ENCODE peak calls at places on chromosome 21, in eight cellular contexts. One of them, this sample, is unnamed.

GRCh38 chr21:26835027-26835713 is 10.0 kb downstream of the ADAMTS1 start:
- DNase-seq in body of pancreas: no peak
- DNase-seq in testis: no peak
- DNase-seq in heart left ventricle: no peak
- DNase-seq in stomach: no peak
- DNase-seq in endothelial cell of umbilical vein: no peak
- DNase-seq in uterus: no peak
- DNase-seq in ovary: peak
- DNase-seq in this sample: no peak

GRCh38 chr21:27132270-27132669 is 165.4 kb upstream of the ADAMTS5 start:
- DNase-seq in testis: no peak
- DNase-seq in uterus: no peak
- DNase-seq in heart left ventricle: no peak
- DNase-seq in stomach: no peak
- DNase-seq in ovary: no peak
- DNase-seq in body of pancreas: no peak
- DNase-seq in endothelial cell of umbilical vein: no peak
- DNase-seq in this sample: no peak

GRCh38 chr21:27823652-27824201 is 856.8 kb upstream of the ADAMTS5 start:
- DNase-seq in body of pancreas: no peak
- DNase-seq in uterus: no peak
- DNase-seq in stomach: no peak
- DNase-seq in endothelial cell of umbilical vein: no peak
- DNase-seq in ovary: no peak
- DNase-seq in heart left ventricle: no peak
- DNase-seq in testis: no peak
- DNase-seq in this sample: no peak

GRCh38 chr21:31142600-31142999 is 104.3 kb upstream of the KRTAP19-8 start:
- DNase-seq in ovary: no peak
- DNase-seq in heart left ventricle: peak
- DNase-seq in endothelial cell of umbilical vein: no peak
- DNase-seq in stomach: no peak
- DNase-seq in body of pancreas: no peak
- DNase-seq in uterus: no peak
- DNase-seq in testis: no peak
- DNase-seq in this sample: no peak

GRCh38 chr21:39934895-39935294 is 67.7 kb downstream of the PCP4 start:
- DNase-seq in uterus: no peak
- DNase-seq in endothelial cell of umbilical vein: no peak
- DNase-seq in body of pancreas: no peak
- DNase-seq in testis: no peak
- DNase-seq in stomach: no peak
- DNase-seq in heart left ventricle: no peak
- DNase-seq in ovary: no peak
- DNase-seq in this sample: no peak

GRCh38 chr21:37546949-37547614 is 180.5 kb downstream of the DYRK1A start:
- DNase-seq in endothelial cell of umbilical vein: peak
- DNase-seq in testis: no peak
- DNase-seq in ovary: no peak
- DNase-seq in heart left ventricle: no peak
- DNase-seq in stomach: no peak
- DNase-seq in body of pancreas: no peak
- DNase-seq in uterus: no peak
- DNase-seq in this sample: no peak

GRCh38 chr21:26806734-26807372 is 38.4 kb downstream of the ADAMTS1 start:
- DNase-seq in endothelial cell of umbilical vein: no peak
- DNase-seq in uterus: no peak
- DNase-seq in ovary: no peak
- DNase-seq in stomach: no peak
- DNase-seq in heart left ventricle: no peak
- DNase-seq in testis: no peak
- DNase-seq in body of pancreas: no peak
- DNase-seq in this sample: no peak

GRCh38 chr21:15333943-15334342 is 269.1 kb upstream of the NRIP1 start:
- DNase-seq in testis: no peak
- DNase-seq in stomach: no peak
- DNase-seq in heart left ventricle: no peak
- DNase-seq in endothelial cell of umbilical vein: no peak
- DNase-seq in uterus: no peak
- DNase-seq in ovary: no peak
- DNase-seq in body of pancreas: no peak
- DNase-seq in this sample: no peak

DNA sequence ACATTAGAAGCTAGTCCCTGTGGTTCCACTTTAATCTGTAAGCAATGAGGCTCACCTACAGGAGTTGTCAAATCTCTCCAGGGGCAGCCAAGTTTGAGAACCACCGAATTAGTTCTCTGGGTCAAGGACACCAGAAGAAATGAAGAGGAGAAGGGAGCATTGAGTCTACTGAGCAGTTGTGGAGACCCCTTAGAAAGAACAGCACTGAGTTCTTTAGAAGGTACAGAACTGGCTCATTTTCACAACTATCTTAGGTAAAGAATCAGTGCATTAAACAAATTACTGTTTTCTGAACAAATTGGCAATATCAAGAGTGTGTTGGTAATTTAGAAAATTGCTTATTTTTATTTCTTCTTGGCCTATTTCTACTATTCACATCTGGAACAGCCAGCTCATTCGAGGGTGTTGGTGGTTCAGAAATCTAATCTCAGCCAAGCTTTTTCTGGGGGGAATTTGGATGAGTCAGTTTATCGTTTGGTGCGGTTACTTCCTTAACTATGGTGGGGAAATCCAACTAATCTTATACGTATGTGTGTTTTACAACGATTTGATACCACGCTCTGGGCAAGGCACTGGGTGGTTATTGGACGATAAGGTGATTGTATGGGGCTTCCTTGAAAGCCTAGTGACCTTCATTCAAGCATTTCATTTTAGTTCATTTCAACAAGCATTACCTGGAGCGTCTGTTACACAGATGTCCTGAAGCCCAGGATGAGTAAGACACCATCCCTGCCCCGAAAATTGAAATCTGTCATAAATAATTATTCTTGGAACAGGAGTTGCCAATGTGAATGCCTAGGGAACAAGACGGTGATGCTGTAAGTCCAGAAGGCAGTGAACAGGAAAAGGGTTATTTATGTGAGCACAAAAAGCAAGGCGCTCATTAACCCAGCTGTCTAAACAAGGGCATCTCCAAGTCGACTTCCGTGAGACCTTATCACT is 52.0 kb upstream of the TMPRSS2 start:
- DNase-seq in uterus: no peak
- DNase-seq in ovary: no peak
- DNase-seq in testis: no peak
- DNase-seq in stomach: peak
- DNase-seq in body of pancreas: no peak
- DNase-seq in endothelial cell of umbilical vein: no peak
- DNase-seq in heart left ventricle: no peak
- DNase-seq in this sample: no peak
- TF ChIP-seq POLR2A in uterus: no peak
- TF ChIP-seq POLR2A in ovary: no peak
- TF ChIP-seq POLR2A in testis: no peak
- TF ChIP-seq POLR2A in stomach: no peak
- TF ChIP-seq POLR2A in body of pancreas: no peak
- TF ChIP-seq POLR2A in endothelial cell of umbilical vein: no peak
- TF ChIP-seq POLR2A in heart left ventricle: no peak
- TF ChIP-seq POLR2A in this sample: no peak

DNA sequence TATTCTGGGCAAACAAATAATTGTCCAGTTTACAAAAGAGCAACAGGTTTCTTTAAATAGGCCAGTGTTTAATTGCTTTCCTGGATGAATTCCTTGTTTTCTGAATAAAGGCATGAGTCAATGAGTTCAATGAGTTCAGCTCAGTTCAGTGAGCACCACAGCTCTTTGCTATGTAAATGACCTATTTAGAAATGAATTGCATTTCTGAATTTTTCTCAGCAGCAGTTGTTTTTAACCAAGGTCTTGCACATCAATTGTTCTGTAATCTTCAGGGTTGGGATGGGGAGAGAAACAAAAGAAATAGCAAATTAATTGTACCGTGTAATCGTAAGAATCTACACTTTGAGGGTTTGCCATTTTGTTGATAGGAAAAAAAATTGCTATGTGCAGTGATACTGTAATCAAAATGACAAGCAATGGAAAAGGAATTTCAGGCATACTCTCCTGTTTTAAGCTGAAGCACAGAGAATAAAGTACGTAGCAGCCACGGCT is 45.7 kb downstream of the MIS18A start:
- DNase-seq in testis: no peak
- DNase-seq in endothelial cell of umbilical vein: no peak
- DNase-seq in uterus: no peak
- DNase-seq in body of pancreas: no peak
- DNase-seq in heart left ventricle: no peak
- DNase-seq in ovary: no peak
- DNase-seq in stomach: no peak
- DNase-seq in this sample: no peak
- H3K4me3 ChIP-seq in testis: no peak
- H3K4me3 ChIP-seq in endothelial cell of umbilical vein: no peak
- H3K4me3 ChIP-seq in uterus: no peak
- H3K4me3 ChIP-seq in body of pancreas: no peak
- H3K4me3 ChIP-seq in heart left ventricle: no peak
- H3K4me3 ChIP-seq in ovary: no peak
- H3K4me3 ChIP-seq in stomach: no peak
- H3K4me3 ChIP-seq in this sample: no peak

DNA sequence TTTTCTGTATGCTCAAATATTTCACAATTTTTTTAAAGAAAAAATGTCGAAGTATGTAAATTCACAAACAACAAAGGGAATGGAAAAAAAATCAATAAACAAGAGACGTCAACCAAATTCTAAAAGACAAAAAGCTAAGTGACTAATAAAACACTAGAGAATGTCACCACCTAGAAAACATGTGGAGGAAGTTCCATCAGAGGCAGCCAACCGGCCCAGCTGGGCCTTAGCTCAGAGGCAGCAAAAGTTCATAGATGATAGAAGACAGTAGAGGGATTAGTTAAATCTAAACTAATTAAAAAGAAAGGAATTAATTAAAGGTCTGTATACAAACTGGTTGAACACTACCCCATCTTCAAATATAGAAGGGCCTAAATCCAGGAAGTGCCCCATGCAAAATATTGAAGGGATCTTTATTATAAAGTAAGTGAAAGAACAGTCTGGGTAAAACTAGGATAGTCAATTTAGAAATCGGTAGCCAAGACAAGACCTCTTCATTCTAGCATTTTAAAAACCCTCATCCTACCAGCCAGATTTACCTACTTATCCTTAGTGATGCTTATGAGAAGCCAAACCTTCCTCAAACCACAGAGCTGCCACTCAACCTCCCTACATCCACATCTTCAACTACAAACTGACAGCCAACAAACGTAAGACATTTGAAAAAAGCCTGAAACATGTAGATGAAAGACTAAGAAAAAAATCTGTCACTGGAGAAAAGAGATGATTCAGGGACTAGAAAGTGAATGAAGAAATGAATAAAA is 23.7 kb downstream of the MRPL39 start:
- DNase-seq in uterus: no peak
- DNase-seq in heart left ventricle: no peak
- DNase-seq in body of pancreas: no peak
- DNase-seq in testis: no peak
- DNase-seq in ovary: no peak
- DNase-seq in stomach: no peak
- DNase-seq in endothelial cell of umbilical vein: no peak
- DNase-seq in this sample: no peak
- TF ChIP-seq POLR2A in uterus: no peak
- TF ChIP-seq POLR2A in heart left ventricle: no peak
- TF ChIP-seq POLR2A in body of pancreas: no peak
- TF ChIP-seq POLR2A in testis: no peak
- TF ChIP-seq POLR2A in ovary: no peak
- TF ChIP-seq POLR2A in stomach: no peak
- TF ChIP-seq POLR2A in endothelial cell of umbilical vein: no peak
- TF ChIP-seq POLR2A in this sample: no peak

GRCh38 chr21:41926807-41927171 is 27.0 kb downstream of the C2CD2 start:
- DNase-seq in stomach: no peak
- DNase-seq in uterus: no peak
- DNase-seq in heart left ventricle: no peak
- DNase-seq in body of pancreas: no peak
- DNase-seq in testis: no peak
- DNase-seq in endothelial cell of umbilical vein: no peak
- DNase-seq in ovary: no peak
- DNase-seq in this sample: no peak

GRCh38 chr21:41921089-41921819 is 32.6 kb downstream of the C2CD2 start:
- DNase-seq in stomach: no peak
- DNase-seq in endothelial cell of umbilical vein: no peak
- DNase-seq in body of pancreas: no peak
- DNase-seq in testis: no peak
- DNase-seq in uterus: no peak
- DNase-seq in heart left ventricle: no peak
- DNase-seq in ovary: no peak
- DNase-seq in this sample: no peak

GRCh38 chr21:41926068-41926806 is 27.6 kb downstream of the C2CD2 start:
- DNase-seq in stomach: peak
- DNase-seq in heart left ventricle: no peak
- DNase-seq in endothelial cell of umbilical vein: peak
- DNase-seq in ovary: no peak
- DNase-seq in testis: no peak
- DNase-seq in body of pancreas: peak
- DNase-seq in uterus: no peak
- DNase-seq in this sample: no peak

GRCh38 chr21:41924355-41924754 is 29.5 kb downstream of the C2CD2 start:
- DNase-seq in heart left ventricle: no peak
- DNase-seq in ovary: no peak
- DNase-seq in stomach: no peak
- DNase-seq in uterus: no peak
- DNase-seq in body of pancreas: no peak
- DNase-seq in testis: no peak
- DNase-seq in endothelial cell of umbilical vein: no peak
- DNase-seq in this sample: no peak

GRCh38 chr21:41923641-41924342 is 30.0 kb downstream of the C2CD2 start:
- DNase-seq in body of pancreas: no peak
- DNase-seq in testis: no peak
- DNase-seq in ovary: peak
- DNase-seq in stomach: no peak
- DNase-seq in uterus: peak
- DNase-seq in endothelial cell of umbilical vein: no peak
- DNase-seq in heart left ventricle: no peak
- DNase-seq in this sample: no peak
- H3K4me3 ChIP-seq in body of pancreas: no peak
- H3K4me3 ChIP-seq in testis: no peak
- H3K4me3 ChIP-seq in ovary: no peak
- H3K4me3 ChIP-seq in stomach: no peak
- H3K4me3 ChIP-seq in uterus: no peak
- H3K4me3 ChIP-seq in endothelial cell of umbilical vein: no peak
- H3K4me3 ChIP-seq in heart left ventricle: no peak
- H3K4me3 ChIP-seq in this sample: no peak

GRCh38 chr21:43812957-43813730 is 23.8 kb downstream of the RRP1 start:
- DNase-seq in ovary: no peak
- DNase-seq in heart left ventricle: no peak
- DNase-seq in body of pancreas: no peak
- DNase-seq in stomach: no peak
- DNase-seq in uterus: no peak
- DNase-seq in testis: no peak
- DNase-seq in endothelial cell of umbilical vein: no peak
- DNase-seq in this sample: no peak
- TF ChIP-seq POLR2A in ovary: no peak
- TF ChIP-seq POLR2A in heart left ventricle: no peak
- TF ChIP-seq POLR2A in body of pancreas: no peak
- TF ChIP-seq POLR2A in stomach: no peak
- TF ChIP-seq POLR2A in uterus: no peak
- TF ChIP-seq POLR2A in testis: no peak
- TF ChIP-seq POLR2A in endothelial cell of umbilical vein: no peak
- TF ChIP-seq POLR2A in this sample: no peak

This sample was measured in Peyer's patch.